ENCODE peak calls at places on chromosomes 12 and 14, in four cellular contexts. One of them, this sample, is unnamed.
A peak's percentile ranks its signal among the peaks of the same experiment; 100 is the strongest.

GRCh38 chr12:41460906-41461305 is 272.8 kb downstream of the PDZRN4 start:
- DNase-seq in left ventricle myocardium inferior: no peak
- DNase-seq in spleen: no peak
- DNase-seq in AG10803: no peak
- DNase-seq in this sample: no peak

GRCh38 chr14:31001339-31001658 is 24.1 kb upstream of the AP4S1 start:
- DNase-seq in left ventricle myocardium inferior: no peak
- DNase-seq in spleen: no peak
- DNase-seq in AG10803: no peak
- DNase-seq in this sample: no peak

GRCh38 chr12:120468271-120468845 is 1.2 kb downstream of the SRSF9 start:
- DNase-seq in left ventricle myocardium inferior: no peak
- DNase-seq in spleen: peak; percentile 82
- DNase-seq in AG10803: peak; percentile 62
- DNase-seq in this sample: peak; percentile 75

GRCh38 chr14:105605501-105606304 is 79.3 kb downstream of the TMEM121 start:
- DNase-seq in left ventricle myocardium inferior: peak; percentile 7
- DNase-seq in spleen: peak; percentile 56
- DNase-seq in AG10803: no peak
- DNase-seq in this sample: no peak

GRCh38 chr12:82019533-82019932 is 260.4 kb upstream of the PPFIA2 start:
- DNase-seq in left ventricle myocardium inferior: no peak
- DNase-seq in spleen: no peak
- DNase-seq in AG10803: no peak
- DNase-seq in this sample: no peak

GRCh38 chr12:57416039-57416996 is 14.5 kb downstream of the R3HDM2 start:
- DNase-seq in left ventricle myocardium inferior: no peak
- DNase-seq in spleen: no peak
- DNase-seq in AG10803: peak; percentile 5
- DNase-seq in this sample: peak; percentile 33

GRCh38 chr14:50321009-50321660 is 9.0 kb downstream of the DMAC2L start:
- DNase-seq in left ventricle myocardium inferior: peak; percentile 24
- DNase-seq in spleen: no peak
- DNase-seq in AG10803: peak; percentile 88
- DNase-seq in this sample: peak; percentile 94

GRCh38 chr12:24894869-24895268 is 54.0 kb downstream of the BCAT1 start:
- DNase-seq in left ventricle myocardium inferior: no peak
- DNase-seq in spleen: no peak
- DNase-seq in AG10803: no peak
- DNase-seq in this sample: no peak

GRCh38 chr12:54229624-54230212 is 40.9 kb upstream of the SMUG1 start:
- DNase-seq in left ventricle myocardium inferior: no peak
- DNase-seq in spleen: no peak
- DNase-seq in AG10803: peak; percentile 95
- DNase-seq in this sample: peak; percentile 97

GRCh38 chr12:24960222-24960855 is 11.4 kb upstream of the BCAT1 start:
- DNase-seq in left ventricle myocardium inferior: no peak
- DNase-seq in spleen: no peak
- DNase-seq in AG10803: peak; percentile 47
- DNase-seq in this sample: peak; percentile 42

GRCh38 chr12:102911320-102911719 is 5.7 kb downstream of the PAH start:
- DNase-seq in left ventricle myocardium inferior: no peak
- DNase-seq in spleen: no peak
- DNase-seq in AG10803: no peak
- DNase-seq in this sample: no peak
- H3K4me3 ChIP-seq in left ventricle myocardium inferior: no peak overlapping the region
- H3K4me3 ChIP-seq in spleen: no peak overlapping the region
- H3K4me3 ChIP-seq in AG10803: no peak overlapping the region
- H3K4me3 ChIP-seq in this sample: no peak overlapping the region

GRCh38 chr12:93894391-93895095 is 217.4 kb downstream of the CRADD start:
- DNase-seq in left ventricle myocardium inferior: peak; percentile 88
- DNase-seq in spleen: peak; percentile 78
- DNase-seq in AG10803: peak; percentile 86
- DNase-seq in this sample: peak; percentile 30
- H3K4me3 ChIP-seq in left ventricle myocardium inferior: peak overlapping the region; percentile 46
- H3K4me3 ChIP-seq in spleen: no peak overlapping the region
- H3K4me3 ChIP-seq in AG10803: no peak overlapping the region
- H3K4me3 ChIP-seq in this sample: no peak overlapping the region

DNA sequence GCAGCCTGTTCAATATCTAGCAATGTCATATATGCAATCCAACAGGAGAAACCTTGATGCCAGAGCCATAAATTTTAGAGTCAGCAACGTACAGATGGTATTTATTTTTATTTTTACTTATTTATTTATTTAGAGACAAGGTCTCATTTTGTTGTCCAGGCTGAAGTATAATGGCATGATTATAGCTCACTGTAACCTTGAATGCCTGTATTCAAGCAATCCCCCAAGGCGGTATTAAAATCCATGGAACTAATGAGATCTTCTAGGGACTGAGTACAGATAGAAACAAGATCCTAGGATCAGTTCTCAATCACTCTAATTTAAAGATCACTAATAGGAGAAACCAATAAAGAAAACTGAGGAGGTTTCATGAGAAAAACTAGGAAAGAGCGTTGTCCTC is 89.3 kb downstream of the SLCO1B1 start:
- DNase-seq in left ventricle myocardium inferior: no peak
- DNase-seq in spleen: no peak
- DNase-seq in AG10803: no peak
- DNase-seq in this sample: no peak
- H3K4me3 ChIP-seq in left ventricle myocardium inferior: no peak overlapping the region
- H3K4me3 ChIP-seq in spleen: no peak overlapping the region
- H3K4me3 ChIP-seq in AG10803: no peak overlapping the region
- H3K4me3 ChIP-seq in this sample: no peak overlapping the region

GRCh38 chr12:111045941-111046340 is 125.6 kb upstream of the MYL2 start:
- DNase-seq in left ventricle myocardium inferior: no peak
- DNase-seq in spleen: peak; percentile 41
- DNase-seq in AG10803: no peak
- DNase-seq in this sample: no peak

GRCh38 chr12:111046896-111047295 is 126.5 kb upstream of the MYL2 start:
- DNase-seq in left ventricle myocardium inferior: no peak
- DNase-seq in spleen: peak; percentile 59
- DNase-seq in AG10803: no peak
- DNase-seq in this sample: no peak

GRCh38 chr12:111048991-111049390 is 128.6 kb upstream of the MYL2 start:
- DNase-seq in left ventricle myocardium inferior: no peak
- DNase-seq in spleen: no peak
- DNase-seq in AG10803: no peak
- DNase-seq in this sample: no peak
- H3K4me3 ChIP-seq in left ventricle myocardium inferior: no peak overlapping the region
- H3K4me3 ChIP-seq in spleen: no peak overlapping the region
- H3K4me3 ChIP-seq in AG10803: no peak overlapping the region
- H3K4me3 ChIP-seq in this sample: no peak overlapping the region

DNA sequence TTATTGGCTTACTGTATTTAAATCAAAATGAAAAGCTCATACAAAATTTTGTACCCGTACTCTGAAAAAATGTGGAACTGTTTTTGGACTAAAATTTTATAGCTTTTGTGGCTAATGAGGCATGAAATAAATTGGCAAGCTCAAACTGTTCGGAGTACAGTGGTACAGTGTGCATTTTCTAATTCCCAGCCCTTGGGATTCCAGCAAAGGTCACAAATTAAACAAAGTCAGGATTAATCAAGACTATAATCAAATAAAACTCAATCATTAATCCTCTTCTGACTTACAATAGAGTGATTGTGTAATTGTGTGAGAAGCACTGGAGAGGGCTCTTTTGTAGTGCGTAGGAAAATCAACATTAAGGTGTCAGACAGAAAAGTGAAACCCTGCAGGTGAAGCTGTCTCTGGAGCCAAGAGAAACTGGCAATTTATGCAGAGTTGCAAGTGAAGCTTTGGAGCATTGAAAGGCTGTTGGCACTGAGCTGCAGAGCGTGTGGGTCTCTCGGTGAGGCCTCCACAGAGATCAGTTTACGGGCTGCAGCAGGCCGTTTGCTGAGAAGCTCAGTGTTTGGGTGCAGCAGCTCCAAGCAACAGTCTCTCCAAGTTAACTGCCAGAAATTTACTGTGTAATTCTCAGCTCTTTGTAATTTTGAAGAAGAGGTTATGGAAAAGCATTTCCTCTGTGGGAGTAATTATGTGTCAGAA is 275.9 kb downstream of the FBXL14 start:
- DNase-seq in left ventricle myocardium inferior: no peak
- DNase-seq in spleen: no peak
- DNase-seq in AG10803: peak; percentile 78
- DNase-seq in this sample: peak; percentile 15
- H3K4me3 ChIP-seq in left ventricle myocardium inferior: peak overlapping the region; percentile 20
- H3K4me3 ChIP-seq in spleen: no peak overlapping the region
- H3K4me3 ChIP-seq in AG10803: peak overlapping the region; percentile 44
- H3K4me3 ChIP-seq in this sample: peak overlapping the region; percentile 9

GRCh38 chr12:989051-989450 is 2.0 kb upstream of the ERC1 start:
- DNase-seq in left ventricle myocardium inferior: no peak
- DNase-seq in spleen: no peak
- DNase-seq in AG10803: no peak
- DNase-seq in this sample: no peak
- H3K4me3 ChIP-seq in left ventricle myocardium inferior: peak overlapping the region; percentile 84
- H3K4me3 ChIP-seq in spleen: no peak overlapping the region
- H3K4me3 ChIP-seq in AG10803: no peak overlapping the region
- H3K4me3 ChIP-seq in this sample: peak overlapping the region; percentile 83